ENCODE peak calls at places on chromosome X, in eight cellular contexts. T is IMR-90, K is choroid plexus epithelial cell, I is endothelial cell, X is body of pancreas, U is mesothelial cell of epicardium, W is cardiac muscle cell, D is lung. S is an unnamed sample.
A peak's percentile ranks its signal among the peaks of the same experiment; 100 is the strongest.

GRCh38 chrX:70960728-70961127 is 29.8 kb upstream of the SLC7A3 start:
- DNase-seq in U (no peak), W (peak; percentile 15), T (no peak), D (no peak), X (no peak), I (no peak), K (peak; percentile 18), S (no peak)

GRCh38 chrX:120308959-120309872 is 2.0 kb downstream of the TMEM255A start:
- DNase-seq in X (peak; percentile 73), T (peak; percentile 14), D (peak; percentile 62), I (peak; percentile 60), K (peak; percentile 80), W (peak; percentile 57), U (no peak), S (no peak)

GRCh38 chrX:19602866-19603620 is 87.7 kb upstream of the MAP3K15 start:
- DNase-seq in U (no peak), K (peak; percentile 70), I (no peak), T (peak; percentile 82), W (peak; percentile 25), D (no peak), X (no peak), S (no peak)

GRCh38 chrX:107678957-107679740 is 50.8 kb downstream of the PRPS1 start:
- DNase-seq in U (no peak), X (peak; percentile 52), I (no peak), D (peak; percentile 56), W (peak; percentile 87), K (peak; percentile 91), T (peak; percentile 71), S (no peak)

GRCh38 chrX:46029777-46030176 is 515.4 kb downstream of the ZNF674 start:
- DNase-seq in K (no peak), T (no peak), U (no peak), W (no peak), X (peak; percentile 7), D (no peak), I (no peak), S (no peak)

GRCh38 chrX:9610774-9611392 is 146.0 kb downstream of the TBL1X start:
- DNase-seq in T (peak; percentile 40), K (peak; percentile 26), I (no peak), W (peak; percentile 25), D (no peak), U (no peak), X (no peak), S (no peak)

GRCh38 chrX:106932492-106932923 is 12.3 kb downstream of the CLDN2 start:
- DNase-seq in T (peak; percentile 57), U (no peak), K (peak; percentile 41), X (no peak), W (peak; percentile 54), I (no peak), D (no peak), S (no peak)

GRCh38 chrX:83819304-83819703 is 41.6 kb upstream of the CYLC1 start:
- DNase-seq in W (no peak), X (no peak), K (no peak), T (no peak), D (no peak), U (no peak), I (no peak), S (peak; percentile 25)

GRCh38 chrX:100449696-100450606 is 39.9 kb upstream of the PCDH19 start:
- DNase-seq in W (peak; percentile 38), T (no peak), K (peak; percentile 12), D (no peak), X (no peak), U (no peak), I (peak; percentile 3), S (peak; percentile 72)

GRCh38 chrX:17007134-17007768 is 60.8 kb downstream of the REPS2 start:
- DNase-seq in D (no peak), X (peak; percentile 28), K (peak; percentile 40), T (no peak), I (no peak), W (peak; percentile 34), U (no peak), S (no peak)

GRCh38 chrX:48468693-48469691 is 1.1 kb downstream of the SLC38A5 start:
- DNase-seq in T (no peak), X (no peak), D (no peak), K (no peak), W (no peak), I (no peak), U (no peak), S (no peak)
- TF ChIP-seq CTCF in T (no peak), X (no peak), D (no peak), K (peak; percentile 8), W (peak; percentile 11), I (no peak), U (no peak), S (no peak)

GRCh38 chrX:85109235-85109634 is 105.6 kb downstream of the APOOL start:
- DNase-seq in W (peak; percentile 3), I (peak; percentile 20), U (no peak), X (peak; percentile 55), K (peak; percentile 18), D (no peak), T (no peak), S (no peak)
- TF ChIP-seq CTCF in W (peak; percentile 30), I (no peak), U (peak; percentile 29), X (peak; percentile 23), K (peak; percentile 47), D (no peak), T (peak; percentile 38), S (peak; percentile 67)

DNA sequence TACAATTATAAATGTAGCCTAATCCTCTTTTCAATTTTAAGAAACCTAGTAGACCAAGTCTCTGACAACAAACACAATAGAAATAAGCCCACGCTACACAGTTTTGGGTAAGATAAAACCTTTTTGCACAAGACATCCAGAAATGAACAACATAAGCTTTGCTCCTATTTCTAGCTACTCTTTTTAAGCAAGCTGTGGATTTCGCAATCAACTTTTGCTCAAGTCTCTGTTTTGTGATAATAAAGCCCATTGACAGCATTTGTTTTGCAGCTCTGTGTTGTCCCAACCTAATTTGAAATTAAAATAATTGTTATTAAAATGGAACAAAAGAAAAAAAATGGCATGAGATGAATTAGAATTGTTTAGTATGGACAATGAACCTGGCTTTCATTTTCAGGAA is 287.9 kb upstream of the PUDP start:
- DNase-seq in I (no peak), U (no peak), D (no peak), W (no peak), K (peak; percentile 0), T (no peak), X (no peak), S (no peak)
- TF ChIP-seq CTCF in I (no peak), U (no peak), D (no peak), W (no peak), K (no peak), T (no peak), X (no peak), S (no peak)

GRCh38 chrX:54978448-54978847 is 15.5 kb downstream of the PFKFB1 start:
- DNase-seq in X (no peak), K (peak; percentile 8), T (peak; percentile 1), W (no peak), U (no peak), D (no peak), I (no peak), S (no peak)
- TF ChIP-seq CTCF in X (no peak), K (no peak), T (no peak), W (no peak), U (no peak), D (no peak), I (no peak), S (no peak)

GRCh38 chrX:374566-374965 is 12.1 kb downstream of the PPP2R3B start:
- DNase-seq in D (no peak), K (no peak), U (no peak), I (no peak), W (no peak), T (peak; percentile 19), X (no peak), S (no peak)

GRCh38 chrX:371907-372306 is 14.8 kb downstream of the PPP2R3B start:
- DNase-seq in K (no peak), T (no peak), X (no peak), W (no peak), U (no peak), I (no peak), D (no peak), S (no peak)

GRCh38 chrX:373641-374471 is 12.9 kb downstream of the PPP2R3B start:
- DNase-seq in D (no peak), W (peak; percentile 30), U (no peak), T (peak; percentile 27), X (no peak), I (peak; percentile 35), K (peak; percentile 31), S (no peak)

GRCh38 chrX:370963-371745 is 15.6 kb downstream of the PPP2R3B start:
- DNase-seq in W (no peak), D (no peak), U (no peak), X (no peak), I (no peak), T (no peak), K (no peak), S (no peak)

GRCh38 chrX:372856-373640 is 13.7 kb downstream of the PPP2R3B start:
- DNase-seq in W (peak; percentile 29), X (no peak), D (no peak), U (no peak), I (no peak), T (peak; percentile 44), K (peak; percentile 48), S (no peak)
- TF ChIP-seq CTCF in W (no peak), X (no peak), D (no peak), U (no peak), I (no peak), T (no peak), K (no peak), S (no peak)

GRCh38 chrX:95764972-95765451 is 919.6 kb upstream of the DIAPH2 start:
- DNase-seq in D (peak; percentile 30), X (peak; percentile 27), U (no peak), I (no peak), T (peak; percentile 23), K (peak; percentile 56), W (peak; percentile 65), S (no peak)
- TF ChIP-seq CTCF in D (no peak), X (peak; percentile 15), U (peak; percentile 51), I (peak; percentile 30), T (peak; percentile 45), K (peak; percentile 45), W (peak; percentile 42), S (peak; percentile 82)

GRCh38 chrX:29541038-29541437 is 674.3 kb upstream of the MAGEB2 start:
- DNase-seq in K (no peak), I (no peak), T (no peak), D (no peak), X (no peak), W (no peak), U (no peak), S (no peak)

GRCh38 chrX:29547877-29548276 is 667.5 kb upstream of the MAGEB2 start:
- DNase-seq in K (no peak), W (no peak), T (no peak), U (no peak), I (no peak), X (no peak), D (no peak), S (no peak)

GRCh38 chrX:29542147-29542546 is 673.2 kb upstream of the MAGEB2 start:
- DNase-seq in K (no peak), I (no peak), T (no peak), W (no peak), X (no peak), D (no peak), U (no peak), S (no peak)

GRCh38 chrX:29545878-29546277 is 669.5 kb upstream of the MAGEB2 start:
- DNase-seq in T (no peak), U (no peak), I (no peak), X (no peak), K (no peak), D (no peak), W (no peak), S (no peak)
- TF ChIP-seq CTCF in T (no peak), U (no peak), I (no peak), X (no peak), K (no peak), D (no peak), W (no peak), S (no peak)